ENCODE peak calls at places on chromosomes 5 and 9, in six cellular contexts. B is cardiac muscle cell, E is brain microvascular endothelial cell, U is right atrium auricular region, A is psoas muscle, P is NB4. F is an unnamed sample.

GRCh38 chr5:68134033-68134668 is 81.4 kb upstream of the PIK3R1 start:
- DNase-seq in B (no peak), U (no peak), A (no peak), P (peak), E (no peak), F (peak)

GRCh38 chr5:112878760-112879159 is 17.7 kb downstream of the SRP19 start:
- DNase-seq in P (no peak), U (no peak), B (no peak), E (no peak), A (no peak), F (peak)

GRCh38 chr5:2499917-2500316 is 251.6 kb downstream of the IRX2 start:
- DNase-seq in A (no peak), E (no peak), U (no peak), B (no peak), P (no peak), F (no peak)

GRCh38 chr9:109382182-109382581 is 61.3 kb upstream of the EPB41L4B start:
- DNase-seq in U (no peak), A (no peak), E (no peak), B (no peak), P (no peak), F (no peak)

GRCh38 chr9:116087246-116087645 is 66.3 kb upstream of the PAPPA start:
- DNase-seq in B (peak), A (peak), E (peak), U (peak), P (peak), F (peak)

GRCh38 chr9:1939926-1940368 is 75.2 kb upstream of the SMARCA2 start:
- DNase-seq in P (peak), A (no peak), B (peak), U (no peak), E (no peak), F (peak)

GRCh38 chr9:16921855-16922254 is 51.4 kb upstream of the BNC2 start:
- DNase-seq in A (no peak), E (no peak), P (peak), B (no peak), U (no peak), F (peak)

GRCh38 chr5:145856285-145856818 is 16.5 kb downstream of the GRXCR2 start:
- DNase-seq in E (peak), B (peak), A (peak), P (no peak), U (peak), F (peak)

GRCh38 chr5:24623018-24623417 is 21.8 kb downstream of the CDH10 start:
- DNase-seq in P (no peak), U (no peak), E (no peak), A (no peak), B (peak), F (no peak)

GRCh38 chr5:525916-526315 is 1.7 kb upstream of the SLC9A3 start:
- DNase-seq in A (no peak), U (no peak), E (no peak), B (no peak), P (no peak), F (no peak)

GRCh38 chr9:106596984-106597383 is 266.0 kb upstream of the ZNF462 start:
- DNase-seq in A (no peak), U (no peak), P (no peak), E (no peak), B (no peak), F (no peak)

GRCh38 chr5:103441523-103441922 is 121.1 kb downstream of the NUDT12 start:
- DNase-seq in P (no peak), B (peak), E (no peak), U (no peak), A (no peak), F (no peak)

GRCh38 chr5:90221947-90222346 is 187.6 kb downstream of the CETN3 start:
- DNase-seq in U (no peak), P (no peak), B (no peak), A (no peak), E (peak), F (peak)

GRCh38 chr9:107894572-107895261 is 405.1 kb upstream of the KLF4 start:
- DNase-seq in A (no peak), P (no peak), B (no peak), U (no peak), E (no peak), F (peak)

GRCh38 chr9:77750284-77750683 is 102.2 kb upstream of the GNA14 start:
- DNase-seq in U (no peak), B (no peak), A (no peak), P (no peak), E (no peak), F (no peak)

GRCh38 chr9:84851935-84852585 is 182.5 kb downstream of the NTRK2 start:
- DNase-seq in U (peak), P (no peak), B (no peak), E (peak), A (peak), F (peak)

GRCh38 chr9:83130541-83130940 is 67.6 kb upstream of the RASEF start:
- DNase-seq in U (no peak), P (no peak), B (no peak), A (no peak), E (peak), F (no peak)

GRCh38 chr5:125043781-125044391 is 297.4 kb upstream of the ZNF608 start:
- DNase-seq in E (peak), A (peak), P (no peak), B (peak), U (no peak), F (no peak)

GRCh38 chr5:130323804-130324454 is 419.7 kb downstream of the CHSY3 start:
- DNase-seq in P (peak), B (no peak), A (no peak), E (peak), U (no peak), F (peak)

GRCh38 chr9:6414291-6414690 is 1.3 kb downstream of the UHRF2 start:
- DNase-seq in A (no peak), P (peak), E (peak), B (peak), U (no peak), F (peak)

GRCh38 chr5:157562111-157562581 is 13.4 kb downstream of the ADAM19 start:
- DNase-seq in E (no peak), A (peak), P (no peak), B (no peak), U (no peak), F (no peak)

GRCh38 chr5:43750809-43751208 is 147.8 kb downstream of the NNT start:
- DNase-seq in U (no peak), A (no peak), P (no peak), E (no peak), B (no peak), F (no peak)

GRCh38 chr9:16134351-16134750 is 581.5 kb downstream of the CCDC171 start:
- DNase-seq in U (no peak), E (no peak), P (no peak), A (no peak), B (no peak), F (no peak)

GRCh38 chr5:80242849-80243248 is 13.0 kb downstream of the SERINC5 start:
- DNase-seq in U (no peak), E (no peak), A (no peak), P (no peak), B (no peak), F (no peak)

GRCh38 chr9:4548796-4549725 is 58.8 kb downstream of the SLC1A1 start:
- DNase-seq in B (peak), P (peak), A (peak), U (no peak), E (no peak), F (no peak)

GRCh38 chr9:99666571-99666970 is 155.1 kb upstream of the NR4A3 start:
- DNase-seq in B (no peak), E (no peak), A (no peak), P (no peak), U (no peak), F (no peak)

GRCh38 chr5:154618696-154619095 is 136.5 kb upstream of the LARP1 start:
- DNase-seq in B (no peak), P (no peak), U (no peak), A (no peak), E (no peak), F (peak)

GRCh38 chr5:37668524-37669047 is 171.3 kb downstream of the GDNF start:
- DNase-seq in A (peak), B (peak), E (peak), P (peak), U (peak), F (peak)

GRCh38 chr5:176153741-176154140 is 84.5 kb upstream of the SIMC1 start:
- DNase-seq in P (no peak), A (no peak), U (no peak), B (no peak), E (peak), F (no peak)

GRCh38 chr9:3628239-3628638 is 102.4 kb upstream of the RFX3 start:
- DNase-seq in P (no peak), A (no peak), E (no peak), U (no peak), B (no peak), F (no peak)

GRCh38 chr5:14551211-14551610 is 30.4 kb upstream of the OTULINL start:
- DNase-seq in B (no peak), A (no peak), U (no peak), E (no peak), P (no peak), F (no peak)

GRCh38 chr5:79346420-79346824 is 110.5 kb downstream of the JMY start:
- DNase-seq in B (no peak), P (peak), U (no peak), E (peak), A (no peak), F (peak)

GRCh38 chr9:8428389-8428788 is 628.8 kb upstream of the DMAC1 start:
- DNase-seq in P (no peak), U (no peak), A (no peak), B (no peak), E (no peak), F (no peak)

GRCh38 chr9:131675437-131676022 is 64.3 kb downstream of the RAPGEF1 start:
- DNase-seq in A (no peak), U (peak), E (no peak), B (no peak), P (peak), F (no peak)
- H3K4me3 ChIP-seq in A (no peak), U (no peak), E (no peak), B (no peak), P (no peak), F (no peak)

DNA sequence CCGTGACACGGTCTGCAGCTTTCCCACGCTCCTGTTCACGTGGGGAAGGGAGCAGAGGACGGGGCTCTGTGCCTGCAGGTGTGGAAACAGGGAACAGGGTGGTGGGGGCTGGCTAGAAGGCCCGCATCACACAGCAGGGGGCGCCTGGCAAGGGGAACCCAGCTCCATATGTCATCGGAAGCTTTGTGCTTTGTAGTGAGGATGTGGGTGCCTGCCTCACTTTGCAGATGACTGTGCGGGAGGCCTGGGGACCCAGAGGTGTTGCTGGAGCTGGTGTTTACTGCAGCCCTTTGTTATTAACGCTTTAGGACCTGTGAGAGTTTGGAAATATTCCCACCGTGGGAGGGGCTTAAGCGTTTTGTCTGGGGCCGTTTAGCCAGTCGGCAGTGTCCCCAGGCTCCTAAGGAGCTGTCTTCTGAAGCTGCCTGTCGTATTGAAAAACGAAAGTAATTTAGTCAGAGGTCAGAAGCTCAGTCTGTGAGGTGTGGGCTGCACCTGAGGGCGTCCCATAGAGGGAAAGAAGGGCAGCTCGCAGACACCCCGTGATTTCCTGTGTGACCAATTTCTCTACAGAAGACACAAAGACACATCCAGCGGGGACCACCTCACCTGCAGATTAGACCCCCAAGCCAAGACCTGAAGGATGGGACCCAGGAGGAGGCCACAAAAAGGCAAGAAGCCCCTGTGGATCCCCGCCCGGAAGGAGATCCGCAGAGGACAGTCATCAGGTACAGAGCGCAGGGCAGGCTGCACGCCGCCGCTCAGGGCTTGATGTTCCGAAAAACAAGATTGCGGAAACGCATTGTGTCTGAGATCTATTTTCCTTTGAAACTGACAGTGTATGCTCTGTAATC is 9.1 kb downstream of the MAN1B1 start:
- DNase-seq in B (no peak), E (no peak), U (no peak), A (no peak), P (peak), F (no peak)
- TF ChIP-seq CTCF in B (peak), E (peak), U (peak), A (no peak), P (peak), F (peak)

DNA sequence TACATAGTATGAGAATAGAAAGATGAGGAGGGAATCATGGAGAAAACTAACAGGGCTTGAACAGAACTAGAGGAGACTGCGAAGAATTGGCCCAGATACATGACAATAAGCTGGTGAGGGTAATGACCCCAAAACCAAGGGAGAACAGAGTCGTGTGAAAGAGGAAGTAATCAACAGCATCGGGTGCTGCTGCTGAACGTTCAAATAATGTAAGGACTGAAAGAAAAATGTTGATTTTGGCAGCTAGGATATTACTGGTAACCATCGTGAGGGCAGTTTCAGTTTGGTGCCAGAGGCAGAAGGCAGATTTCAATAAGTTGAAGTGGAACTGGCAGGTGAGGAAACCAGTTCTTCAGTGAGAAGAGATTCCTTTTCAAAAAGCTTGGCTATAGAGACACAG is 66.8 kb upstream of the SMC2 start:
- DNase-seq in P (peak), A (no peak), B (no peak), E (no peak), U (no peak), F (no peak)
- H3K4me3 ChIP-seq in P (no peak), A (no peak), B (no peak), E (no peak), U (no peak), F (no peak)

GRCh38 chr5:60163762-60164161 is 270.2 kb upstream of the PDE4D start:
- DNase-seq in A (no peak), E (peak), U (no peak), B (no peak), P (no peak), F (no peak)

DNA sequence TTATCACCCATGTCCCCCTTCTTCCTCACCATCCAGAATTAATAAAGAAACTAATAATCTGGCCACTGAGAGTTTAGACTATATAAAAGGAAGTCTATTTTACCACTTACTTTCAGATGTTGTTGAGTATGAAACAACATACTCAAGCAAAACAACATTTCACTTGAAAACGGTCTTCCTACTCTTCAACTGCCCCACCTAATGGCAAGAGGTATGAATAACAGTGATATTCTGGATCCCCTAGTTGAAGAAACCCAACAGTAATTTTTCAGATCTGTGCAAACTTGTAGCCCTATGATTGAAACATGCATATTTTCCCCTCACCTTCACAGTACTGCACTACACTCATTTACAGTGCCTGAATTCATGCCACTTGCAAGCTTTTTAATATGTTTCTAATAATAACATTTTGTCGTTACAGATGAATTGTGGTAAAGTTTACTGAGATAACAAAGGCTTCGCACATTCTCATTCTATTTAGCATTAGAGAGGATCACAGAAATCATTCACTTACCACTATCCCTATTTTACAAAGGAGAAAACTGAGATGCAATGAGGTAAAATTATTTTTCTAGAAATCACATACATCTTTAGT is 267.9 kb upstream of the PDE4D start:
- DNase-seq in U (no peak), A (no peak), P (peak), E (peak), B (peak), F (peak)
- TF ChIP-seq CTCF in U (peak), A (no peak), P (peak), E (peak), B (peak), F (peak)

GRCh38 chr9:35904966-35905781 is 828 bp upstream of the HRCT1 start:
- DNase-seq in A (no peak), B (no peak), U (peak), P (no peak), E (peak), F (peak)
- H3K4me3 ChIP-seq in A (no peak), B (no peak), U (no peak), P (no peak), E (no peak), F (no peak)

GRCh38 chr5:165903835-165904234 is 2387.6 kb upstream of the WWC1 start:
- DNase-seq in B (no peak), P (no peak), E (no peak), A (no peak), U (no peak), F (no peak)
- TF ChIP-seq CTCF in B (no peak), P (no peak), E (no peak), A (no peak), U (no peak), F (no peak)